ENCODE peak calls at places on chromosomes 7 and 10, in nine cellular contexts. L, U, B, K, Q, T, S, J and X are unnamed samples.

GRCh38 chr10:124341768-124342135 is 77.0 kb downstream of the OAT start:
- DNase-seq in L (no peak), U (no peak), B (no peak), K (no peak), Q (no peak), T (no peak), S (no peak), J (no peak), X (peak)

GRCh38 chr10:110355922-110356627 is 51.4 kb upstream of the SMNDC1 start:
- DNase-seq in L (no peak), U (no peak), B (no peak), K (no peak), Q (no peak), T (no peak), S (no peak), J (no peak), X (no peak)

GRCh38 chr7:23894891-23895569 is 185.0 kb downstream of the STK31 start:
- DNase-seq in L (no peak), U (no peak), B (no peak), K (no peak), Q (no peak), T (no peak), S (no peak), J (no peak), X (no peak)

GRCh38 chr7:76191783-76192240 is 9.9 kb upstream of the SRRM3 start:
- DNase-seq in L (no peak), U (no peak), B (no peak), K (peak), Q (peak), T (no peak), S (no peak), J (no peak), X (no peak)

GRCh38 chr7:24965831-24966708 is 13.9 kb downstream of the OSBPL3 start:
- DNase-seq in L (no peak), U (no peak), B (peak), K (peak), Q (no peak), T (no peak), S (peak), J (peak), X (no peak)

GRCh38 chr7:66720571-66720970 is 20.0 kb upstream of the RABGEF1 start:
- DNase-seq in L (no peak), U (no peak), B (no peak), K (no peak), Q (no peak), T (no peak), S (no peak), J (no peak), X (no peak)

GRCh38 chr7:74572301-74573090 is 85.0 kb upstream of the GTF2I start:
- DNase-seq in L (no peak), U (no peak), B (no peak), K (no peak), Q (no peak), T (no peak), S (no peak), J (no peak), X (no peak)

GRCh38 chr10:82660983-82661382 is 786.0 kb downstream of the NRG3 start:
- DNase-seq in L (no peak), U (no peak), B (no peak), K (no peak), Q (no peak), T (no peak), S (no peak), J (no peak), X (no peak)

GRCh38 chr10:66982792-66983481 is 57.1 kb downstream of the LRRTM3 start:
- DNase-seq in L (no peak), U (no peak), B (no peak), K (no peak), Q (no peak), T (no peak), S (no peak), J (no peak), X (no peak)

GRCh38 chr10:1944487-1944886 is 207.2 kb upstream of the ADARB2 start:
- DNase-seq in L (no peak), U (no peak), B (no peak), K (no peak), Q (no peak), T (no peak), S (no peak), J (no peak), X (no peak)

GRCh38 chr7:135753616-135754413 is 5.2 kb upstream of the FAM180A start:
- DNase-seq in L (no peak), U (no peak), B (no peak), K (no peak), Q (no peak), T (no peak), S (no peak), J (no peak), X (peak)

GRCh38 chr10:19713800-19714525 is 102.3 kb upstream of the PLXDC2 start:
- DNase-seq in L (no peak), U (no peak), B (no peak), K (no peak), Q (no peak), T (no peak), S (no peak), J (no peak), X (no peak)

GRCh38 chr7:107327986-107328569 is 141.8 kb upstream of the GPR22 start:
- DNase-seq in L (no peak), U (no peak), B (no peak), K (peak), Q (peak), T (no peak), S (no peak), J (no peak), X (no peak)

GRCh38 chr7:46534593-46535271 is 613.7 kb upstream of the IGFBP3 start:
- DNase-seq in L (no peak), U (peak), B (no peak), K (no peak), Q (peak), T (no peak), S (no peak), J (no peak), X (no peak)

GRCh38 chr7:91343420-91343819 is 79.2 kb downstream of the FZD1 start:
- DNase-seq in L (no peak), U (no peak), B (no peak), K (no peak), Q (no peak), T (no peak), S (no peak), J (no peak), X (no peak)

GRCh38 chr7:155009570-155010157 is 6.7 kb upstream of the PAXIP1 start:
- DNase-seq in L (no peak), U (no peak), B (no peak), K (peak), Q (no peak), T (no peak), S (no peak), J (no peak), X (no peak)

GRCh38 chr10:86642499-86642898 is 11.8 kb upstream of the OPN4 start:
- DNase-seq in L (no peak), U (no peak), B (no peak), K (peak), Q (no peak), T (no peak), S (no peak), J (no peak), X (no peak)

GRCh38 chr10:47063858-47064257 is 152.6 kb downstream of the PTPN20 start:
- DNase-seq in L (no peak), U (no peak), B (no peak), K (no peak), Q (no peak), T (no peak), S (no peak), J (no peak), X (no peak)

GRCh38 chr7:50174948-50175347 is 81.9 kb upstream of the ZPBP start:
- DNase-seq in L (no peak), U (no peak), B (no peak), K (no peak), Q (no peak), T (no peak), S (no peak), J (no peak), X (no peak)

GRCh38 chr7:23893942-23894890 is 184.2 kb downstream of the STK31 start:
- DNase-seq in L (no peak), U (no peak), B (no peak), K (no peak), Q (peak), T (no peak), S (no peak), J (no peak), X (no peak)

GRCh38 chr10:112375721-112376577 is 2.0 kb downstream of the ACSL5 start:
- DNase-seq in L (peak), U (no peak), B (peak), K (peak), Q (peak), T (no peak), S (peak), J (peak), X (peak)

GRCh38 chr7:136389933-136390332 is 412.8 kb upstream of the MTPN start:
- DNase-seq in L (no peak), U (no peak), B (no peak), K (no peak), Q (no peak), T (no peak), S (no peak), J (no peak), X (no peak)

GRCh38 chr7:57403601-57404342 is 46.2 kb upstream of the ZNF716 start:
- DNase-seq in L (no peak), U (no peak), B (peak), K (peak), Q (no peak), T (no peak), S (no peak), J (no peak), X (no peak)

GRCh38 chr7:55964802-55965470 is 551 bp downstream of the NIPSNAP2 start:
- DNase-seq in L (peak), U (no peak), B (peak), K (peak), Q (peak), T (no peak), S (peak), J (peak), X (peak)

GRCh38 chr7:123096976-123097375 is 101.5 kb upstream of the TAS2R16 start:
- DNase-seq in L (no peak), U (no peak), B (no peak), K (no peak), Q (no peak), T (no peak), S (no peak), J (no peak), X (no peak)

GRCh38 chr10:47024046-47024322 is 112.8 kb downstream of the PTPN20 start:
- DNase-seq in L (no peak), U (no peak), B (no peak), K (no peak), Q (no peak), T (no peak), S (no peak), J (no peak), X (no peak)

GRCh38 chr10:119368581-119368980 is 161.2 kb downstream of the GRK5 start:
- DNase-seq in L (no peak), U (no peak), B (no peak), K (no peak), Q (no peak), T (no peak), S (no peak), J (no peak), X (no peak)

GRCh38 chr7:783556-784490 is 48.5 kb upstream of the SUN1 start:
- DNase-seq in L (no peak), U (no peak), B (no peak), K (no peak), Q (no peak), T (no peak), S (peak), J (no peak), X (no peak)

GRCh38 chr7:41188163-41189130 is 514.4 kb downstream of the INHBA start:
- DNase-seq in L (no peak), U (peak), B (no peak), K (peak), Q (peak), T (no peak), S (no peak), J (no peak), X (no peak)

GRCh38 chr7:123871998-123872867 is 27.3 kb downstream of the HYAL4 start:
- DNase-seq in L (no peak), U (peak), B (no peak), K (peak), Q (peak), T (no peak), S (no peak), J (no peak), X (no peak)

GRCh38 chr10:66860376-66860945 is 65.4 kb upstream of the LRRTM3 start:
- DNase-seq in L (no peak), U (no peak), B (no peak), K (peak), Q (no peak), T (no peak), S (no peak), J (no peak), X (no peak)

GRCh38 chr7:44415510-44415909 is 74.9 kb downstream of the NUDCD3 start:
- DNase-seq in L (no peak), U (no peak), B (no peak), K (peak), Q (no peak), T (no peak), S (no peak), J (no peak), X (no peak)

GRCh38 chr10:98331888-98332287 is 63.9 kb upstream of the LOXL4 start:
- DNase-seq in L (no peak), U (no peak), B (no peak), K (no peak), Q (no peak), T (no peak), S (no peak), J (no peak), X (peak)

GRCh38 chr10:132241496-132241895 is 54.7 kb downstream of the DPYSL4 start:
- DNase-seq in L (no peak), U (no peak), B (no peak), K (no peak), Q (no peak), T (no peak), S (no peak), J (no peak), X (no peak)

GRCh38 chr10:133375357-133376115 is 2.4 kb upstream of the ECHS1 start:
- DNase-seq in L (no peak), U (no peak), B (no peak), K (no peak), Q (no peak), T (no peak), S (no peak), J (no peak), X (no peak)

GRCh38 chr10:89078729-89079672 is 88.4 kb downstream of the FAS start:
- DNase-seq in L (no peak), U (no peak), B (no peak), K (no peak), Q (no peak), T (no peak), S (no peak), J (no peak), X (no peak)

GRCh38 chr7:794671-795329 is 37.5 kb upstream of the SUN1 start:
- DNase-seq in L (no peak), U (no peak), B (no peak), K (no peak), Q (no peak), T (no peak), S (peak), J (no peak), X (no peak)

GRCh38 chr7:100035865-100036264 is 13.7 kb upstream of the ZSCAN21 start:
- DNase-seq in L (no peak), U (no peak), B (no peak), K (no peak), Q (no peak), T (no peak), S (no peak), J (no peak), X (no peak)
- H3K4me3 ChIP-seq in L (no peak), U (no peak), B (no peak), K (no peak), Q (no peak), T (no peak), S (no peak), J (no peak), X (no peak)

DNA sequence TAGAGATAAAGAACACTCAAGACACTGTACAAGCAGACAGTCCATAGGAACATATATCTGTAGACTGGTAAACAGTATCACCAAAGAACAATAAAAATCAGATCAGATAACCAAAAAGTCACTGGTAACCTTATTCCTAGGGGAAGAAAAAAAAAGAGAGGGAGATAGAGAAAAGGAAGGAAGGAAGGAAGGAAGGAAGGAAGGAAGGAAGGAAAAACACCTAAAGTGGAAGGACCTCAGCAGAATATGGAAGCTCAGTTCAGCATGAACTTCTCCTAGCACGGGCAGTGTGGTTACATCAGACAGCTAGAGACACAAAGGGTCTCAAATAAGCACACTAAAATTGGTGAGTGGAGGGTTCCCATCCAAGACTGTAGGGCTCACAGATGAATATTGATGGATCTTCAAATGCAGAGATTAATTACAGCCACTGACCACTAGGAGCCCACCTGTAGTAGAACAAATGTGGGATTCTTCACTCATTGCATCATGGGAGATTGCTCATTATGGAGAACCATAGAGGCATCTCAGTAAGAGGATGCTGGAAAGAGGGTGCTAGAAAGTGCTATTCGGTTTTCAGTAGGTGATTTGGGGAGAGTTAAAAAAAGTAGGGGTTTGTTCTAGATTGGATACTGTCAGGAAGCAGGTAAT is 293.4 kb upstream of the C7orf33 start:
- DNase-seq in L (no peak), U (no peak), B (no peak), K (peak), Q (no peak), T (no peak), S (no peak), J (no peak), X (no peak)
- TF ChIP-seq CTCF in L (no peak), U (no peak), B (no peak), K (peak), Q (no peak), T (peak), S (no peak), J (no peak), X (no peak)

DNA sequence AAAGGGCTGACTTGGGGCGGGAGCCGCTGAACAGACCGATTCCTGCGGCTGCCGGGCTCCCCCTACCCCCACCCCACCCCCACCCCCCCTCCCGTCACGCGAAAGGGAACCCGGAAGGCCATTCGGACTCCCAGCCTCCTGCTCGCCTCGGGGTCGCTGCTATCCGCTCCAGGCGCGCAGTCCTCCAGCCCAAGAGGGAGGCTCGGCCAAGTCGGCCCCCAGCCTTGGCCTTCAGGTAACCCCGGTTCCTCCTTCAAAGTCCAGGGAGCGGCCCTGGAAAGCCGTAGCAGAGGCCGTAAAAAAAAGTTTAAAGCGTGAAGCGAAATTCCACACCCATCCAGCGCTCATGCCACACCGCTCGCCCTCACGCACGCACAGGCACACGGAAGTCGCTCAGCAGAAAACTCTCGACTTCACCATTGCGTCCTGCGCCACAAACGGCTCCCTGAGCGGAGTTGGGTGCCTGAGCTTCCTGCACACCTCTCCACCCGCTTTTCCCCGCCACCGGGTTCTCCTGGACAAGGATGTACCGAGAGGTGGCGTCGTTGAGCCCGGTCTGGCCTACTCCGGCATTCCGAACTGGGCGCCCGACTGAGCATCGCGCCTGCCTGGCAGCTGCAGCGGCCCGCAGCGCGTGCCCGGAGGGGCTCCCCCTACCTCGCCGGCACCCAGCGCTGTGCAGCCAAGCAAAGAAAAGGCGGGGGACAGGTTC is 1.4 kb downstream of the SORCS3 start:
- DNase-seq in L (no peak), U (no peak), B (no peak), K (no peak), Q (no peak), T (no peak), S (peak), J (no peak), X (no peak)
- H3K4me3 ChIP-seq in L (peak), U (no peak), B (peak), K (no peak), Q (no peak), T (no peak), S (no peak), J (no peak), X (peak)

GRCh38 chr10:84201244-84201606 is 6.9 kb downstream of the CDHR1 start:
- DNase-seq in L (no peak), U (no peak), B (no peak), K (no peak), Q (no peak), T (no peak), S (no peak), J (no peak), X (no peak)
- TF ChIP-seq CTCF in L (no peak), U (no peak), B (no peak), K (no peak), Q (no peak), T (no peak), S (no peak), J (peak), X (no peak)

GRCh38 chr7:142380064-142380463 is 122.2 kb upstream of the PRSS58 start:
- DNase-seq in L (no peak), U (no peak), B (no peak), K (no peak), Q (no peak), T (no peak), S (no peak), J (no peak), X (no peak)
- H3K4me3 ChIP-seq in L (no peak), U (no peak), B (no peak), K (no peak), Q (no peak), T (no peak), S (no peak), J (no peak), X (no peak)

GRCh38 chr10:118045154-118045841 is 1.4 kb downstream of the RAB11FIP2 start:
- DNase-seq in L (no peak), U (no peak), B (no peak), K (no peak), Q (no peak), T (no peak), S (no peak), J (no peak), X (no peak)

GRCh38 chr10:118047363-118047719 is 600 bp upstream of the RAB11FIP2 start:
- DNase-seq in L (no peak), U (no peak), B (peak), K (no peak), Q (no peak), T (no peak), S (no peak), J (peak), X (no peak)

GRCh38 chr10:118042827-118043242 is 3.9 kb downstream of the RAB11FIP2 start:
- DNase-seq in L (no peak), U (no peak), B (no peak), K (no peak), Q (no peak), T (no peak), S (no peak), J (no peak), X (no peak)

GRCh38 chr10:118045842-118046490 is 775 bp downstream of the RAB11FIP2 start:
- DNase-seq in L (no peak), U (no peak), B (peak), K (peak), Q (peak), T (no peak), S (peak), J (no peak), X (peak)

DNA sequence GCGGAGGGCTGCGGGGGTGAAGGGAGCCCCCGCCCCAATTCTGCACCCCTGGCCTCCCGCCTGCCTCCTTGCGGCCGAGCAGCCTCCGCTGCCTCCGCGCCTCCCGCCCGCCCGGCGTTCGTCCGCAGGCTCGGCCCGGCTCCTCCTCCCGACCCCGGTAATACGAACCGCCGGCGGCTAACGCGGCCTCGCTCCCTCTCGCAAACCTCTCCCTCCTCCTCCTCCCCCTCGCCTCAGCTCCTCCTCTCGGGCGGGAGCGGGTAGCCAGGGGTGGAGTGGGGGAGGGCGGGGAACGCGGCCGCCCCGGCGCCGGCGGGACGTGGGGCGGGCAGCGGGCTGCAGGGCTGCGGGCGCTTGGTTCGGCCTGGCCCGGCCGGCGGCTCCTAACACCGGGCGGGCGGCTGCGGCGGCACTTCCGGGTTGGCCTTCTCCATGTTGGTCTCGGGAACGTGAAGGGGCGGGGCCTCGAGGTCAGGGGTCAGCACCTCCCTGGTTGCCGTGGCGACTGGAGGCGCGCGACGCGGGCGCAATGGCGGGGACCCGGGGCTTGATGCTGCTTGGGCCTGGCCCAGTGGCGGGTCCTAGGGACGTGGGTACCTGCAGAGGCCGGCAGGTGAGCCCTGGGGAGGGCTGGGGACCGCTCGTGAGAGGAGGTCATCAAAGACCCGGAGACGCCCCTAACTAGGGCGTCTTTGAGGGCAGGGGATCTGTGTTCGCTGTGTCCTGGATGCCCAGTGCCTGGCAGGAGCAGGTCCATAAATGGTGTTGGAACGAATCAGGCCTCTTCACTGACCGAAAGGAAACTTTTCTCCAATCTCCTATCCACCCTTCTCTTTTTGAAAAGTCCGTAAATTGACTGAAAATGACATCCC is at the start of gene RAB11FIP2:
- DNase-seq in L (peak), U (peak), B (peak), K (peak), Q (peak), T (peak), S (peak), J (peak), X (peak)
- TF ChIP-seq CTCF in L (peak), U (peak), B (no peak), K (no peak), Q (no peak), T (no peak), S (peak), J (no peak), X (no peak)